ENCODE peak calls at places on chromosome 15, in nine cellular contexts. C, Q, D, Z, A, R, E, Y and O are unnamed samples.

GRCh38 chr15:99556578-99556977 is 9.2 kb upstream of the MEF2A start:
- DNase-seq in A (no peak), Z (no peak), C (no peak), Y (no peak), D (no peak), Q (no peak), E (no peak), R (no peak), O (no peak)

GRCh38 chr15:45399381-45400212 is 21.3 kb upstream of the GATM start:
- DNase-seq in E (no peak), R (peak; percentile 76), Z (no peak), D (peak; percentile 91), Q (peak; percentile 41), C (no peak), A (no peak), Y (no peak), O (peak; percentile 79)

GRCh38 chr15:45795487-45796069 is 160.7 kb downstream of the SQOR start:
- DNase-seq in R (peak; percentile 80), Z (no peak), E (peak; percentile 4), C (peak; percentile 54), Y (no peak), D (peak; percentile 84), A (peak; percentile 59), Q (peak; percentile 60), O (peak; percentile 35)

GRCh38 chr15:62649793-62650420 is 392.6 kb upstream of the TPM1 start:
- DNase-seq in Q (no peak), A (no peak), D (no peak), R (peak; percentile 56), E (no peak), Y (no peak), C (no peak), Z (no peak), O (peak; percentile 41)

GRCh38 chr15:82566690-82567089 is 26.4 kb upstream of the RPS17 start:
- DNase-seq in D (no peak), Z (no peak), A (no peak), Q (no peak), R (peak; percentile 9), E (no peak), Y (no peak), C (peak; percentile 40), O (peak; percentile 22)

GRCh38 chr15:47778263-47778770 is 61.0 kb downstream of the SEMA6D start:
- DNase-seq in E (no peak), R (no peak), Q (no peak), Y (no peak), Z (no peak), D (no peak), A (no peak), C (no peak), O (no peak)

GRCh38 chr15:75452364-75452967 is 976 bp upstream of the SIN3A start:
- DNase-seq in Q (peak; percentile 48), C (peak; percentile 77), Z (peak; percentile 48), A (peak; percentile 94), D (peak; percentile 88), Y (peak; percentile 64), E (no peak), R (peak; percentile 78), O (peak; percentile 87)

GRCh38 chr15:92462771-92463170 is 69.1 kb downstream of the ST8SIA2 start:
- DNase-seq in E (no peak), Y (no peak), R (no peak), A (no peak), D (no peak), Z (no peak), Q (no peak), C (no peak), O (no peak)

GRCh38 chr15:34837246-34838016 is 42.1 kb upstream of the ACTC1 start:
- DNase-seq in C (no peak), Z (no peak), Q (no peak), D (no peak), A (no peak), E (peak; percentile 15), R (peak; percentile 64), Y (no peak), O (peak; percentile 52)

GRCh38 chr15:76296849-76297248 is 14.4 kb downstream of the ETFA start:
- DNase-seq in Z (no peak), Q (no peak), R (no peak), E (no peak), Y (no peak), D (no peak), A (no peak), C (no peak), O (no peak)

GRCh38 chr15:43749690-43750345 is 3.6 kb downstream of the PDIA3 start:
- DNase-seq in D (no peak), Y (no peak), Q (no peak), C (no peak), R (no peak), A (peak; percentile 61), E (no peak), Z (no peak), O (peak; percentile 22)

GRCh38 chr15:63373330-63373729 is 8.3 kb downstream of the CA12 start:
- DNase-seq in Y (no peak), R (no peak), A (no peak), Z (no peak), Q (no peak), C (no peak), E (no peak), D (no peak), O (no peak)

GRCh38 chr15:89492111-89492641 is 4.2 kb downstream of the RHCG start:
- DNase-seq in E (no peak), Z (no peak), D (no peak), Q (no peak), Y (no peak), A (peak; percentile 36), C (no peak), R (no peak), O (peak; percentile 7)

GRCh38 chr15:60854858-60855568 is 374.1 kb downstream of the RORA start:
- DNase-seq in R (no peak), Y (no peak), A (no peak), C (no peak), Q (no peak), E (no peak), D (peak; percentile 78), Z (no peak), O (peak; percentile 30)

GRCh38 chr15:45862034-45862433 is 227.2 kb downstream of the SQOR start:
- DNase-seq in E (no peak), Y (no peak), Z (no peak), D (no peak), Q (no peak), A (no peak), C (no peak), R (no peak), O (no peak)

GRCh38 chr15:70726753-70727152 is 36.6 kb downstream of the UACA start:
- DNase-seq in A (no peak), Q (no peak), Z (no peak), C (no peak), E (no peak), Y (no peak), D (no peak), R (no peak), O (peak; percentile 58)

GRCh38 chr15:47720555-47720954 is 3.2 kb downstream of the SEMA6D start:
- DNase-seq in Y (no peak), E (no peak), D (peak; percentile 58), A (no peak), C (no peak), R (no peak), Q (no peak), Z (no peak), O (no peak)

GRCh38 chr15:79160211-79160610 is 69.6 kb upstream of the RASGRF1 start:
- DNase-seq in C (no peak), R (peak; percentile 34), Q (no peak), Z (no peak), D (no peak), A (no peak), Y (no peak), E (no peak), O (peak; percentile 11)

GRCh38 chr15:50145451-50145872 is 26.4 kb upstream of the ATP8B4 start:
- DNase-seq in C (no peak), Q (peak; percentile 36), Y (no peak), Z (no peak), R (peak; percentile 92), A (no peak), E (no peak), D (peak; percentile 86), O (peak; percentile 90)